ENCODE peak calls at places on chromosomes 4 and X, in nine cellular contexts. One of them, this sample, is unnamed.

GRCh38 chr4:80900908-80901307 is 129.6 kb upstream of the BMP3 start:
- DNase-seq in neural progenitor cell: no peak
- DNase-seq in H9: no peak
- DNase-seq in kidney: no peak
- DNase-seq in K562: no peak
- DNase-seq in endodermal cell: no peak
- DNase-seq in mesenchymal stem cell: no peak
- DNase-seq in IMR-90: no peak
- DNase-seq in colonic mucosa: no peak
- DNase-seq in this sample: no peak

GRCh38 chrX:53089224-53089842 is 4.6 kb upstream of the KANTR start:
- DNase-seq in neural progenitor cell: peak; percentile 52
- DNase-seq in H9: no peak
- DNase-seq in kidney: no peak
- DNase-seq in K562: peak; percentile 42
- DNase-seq in endodermal cell: no peak
- DNase-seq in mesenchymal stem cell: peak; percentile 70
- DNase-seq in IMR-90: peak; percentile 68
- DNase-seq in colonic mucosa: peak; percentile 60
- DNase-seq in this sample: peak; percentile 76

GRCh38 chrX:27890611-27891010 is 82.8 kb downstream of the MAGEB10 start:
- DNase-seq in neural progenitor cell: no peak
- DNase-seq in H9: no peak
- DNase-seq in kidney: no peak
- DNase-seq in K562: no peak
- DNase-seq in endodermal cell: no peak
- DNase-seq in mesenchymal stem cell: peak; percentile 49
- DNase-seq in IMR-90: peak; percentile 82
- DNase-seq in colonic mucosa: no peak
- DNase-seq in this sample: peak; percentile 22

GRCh38 chrX:39196192-39197102 is 395.2 kb downstream of the MID1IP1 start:
- DNase-seq in neural progenitor cell: no peak
- DNase-seq in H9: no peak
- DNase-seq in kidney: no peak
- DNase-seq in K562: peak; percentile 31
- DNase-seq in endodermal cell: peak; percentile 54
- DNase-seq in mesenchymal stem cell: peak; percentile 70
- DNase-seq in IMR-90: peak; percentile 2
- DNase-seq in colonic mucosa: no peak
- DNase-seq in this sample: peak; percentile 72

GRCh38 chr4:186725422-186726149 is 1.9 kb upstream of the FAT1 start:
- DNase-seq in neural progenitor cell: peak; percentile 86
- DNase-seq in H9: peak; percentile 70
- DNase-seq in kidney: peak; percentile 89
- DNase-seq in K562: peak; percentile 59
- DNase-seq in endodermal cell: peak; percentile 88
- DNase-seq in mesenchymal stem cell: peak; percentile 89
- DNase-seq in IMR-90: peak; percentile 88
- DNase-seq in colonic mucosa: peak; percentile 87
- DNase-seq in this sample: peak; percentile 93

GRCh38 chr4:120443111-120443510 is 376.5 kb upstream of the MAD2L1 start:
- DNase-seq in neural progenitor cell: no peak
- DNase-seq in H9: no peak
- DNase-seq in kidney: no peak
- DNase-seq in K562: no peak
- DNase-seq in endodermal cell: no peak
- DNase-seq in mesenchymal stem cell: no peak
- DNase-seq in IMR-90: no peak
- DNase-seq in colonic mucosa: no peak
- DNase-seq in this sample: peak; percentile 57

GRCh38 chr4:164949448-164950118 is 27.9 kb downstream of the TRIM61 start:
- DNase-seq in neural progenitor cell: peak; percentile 62
- DNase-seq in H9: peak; percentile 62
- DNase-seq in kidney: no peak
- DNase-seq in K562: no peak
- DNase-seq in endodermal cell: peak; percentile 83
- DNase-seq in mesenchymal stem cell: no peak
- DNase-seq in IMR-90: no peak
- DNase-seq in colonic mucosa: no peak
- DNase-seq in this sample: peak; percentile 50

GRCh38 chr4:169428376-169428775 is 157.6 kb upstream of the SH3RF1 start:
- DNase-seq in neural progenitor cell: no peak
- DNase-seq in H9: no peak
- DNase-seq in kidney: no peak
- DNase-seq in K562: no peak
- DNase-seq in endodermal cell: no peak
- DNase-seq in mesenchymal stem cell: peak; percentile 8
- DNase-seq in IMR-90: no peak
- DNase-seq in colonic mucosa: no peak
- DNase-seq in this sample: no peak

GRCh38 chr4:2284161-2284933 is 22.4 kb upstream of the MXD4 start:
- DNase-seq in neural progenitor cell: no peak
- DNase-seq in H9: no peak
- DNase-seq in kidney: peak; percentile 43
- DNase-seq in K562: no peak
- DNase-seq in endodermal cell: no peak
- DNase-seq in mesenchymal stem cell: no peak
- DNase-seq in IMR-90: no peak
- DNase-seq in colonic mucosa: no peak
- DNase-seq in this sample: no peak

GRCh38 chrX:2696698-2697215 is 5.7 kb downstream of the CD99 start:
- DNase-seq in neural progenitor cell: no peak
- DNase-seq in H9: no peak
- DNase-seq in kidney: no peak
- DNase-seq in K562: no peak
- DNase-seq in endodermal cell: no peak
- DNase-seq in mesenchymal stem cell: peak; percentile 90
- DNase-seq in IMR-90: peak; percentile 90
- DNase-seq in colonic mucosa: no peak
- DNase-seq in this sample: peak; percentile 96

GRCh38 chr4:113943863-113944262 is 35.6 kb downstream of the ARSJ start:
- DNase-seq in neural progenitor cell: no peak
- DNase-seq in H9: no peak
- DNase-seq in kidney: no peak
- DNase-seq in K562: no peak
- DNase-seq in endodermal cell: no peak
- DNase-seq in mesenchymal stem cell: no peak
- DNase-seq in IMR-90: peak; percentile 50
- DNase-seq in colonic mucosa: no peak
- DNase-seq in this sample: peak; percentile 58

GRCh38 chr4:121408-122084 is 2.8 kb upstream of the ZNF718 start:
- DNase-seq in neural progenitor cell: no peak
- DNase-seq in H9: no peak
- DNase-seq in kidney: no peak
- DNase-seq in K562: no peak
- DNase-seq in endodermal cell: no peak
- DNase-seq in mesenchymal stem cell: no peak
- DNase-seq in IMR-90: no peak
- DNase-seq in colonic mucosa: no peak
- DNase-seq in this sample: no peak

GRCh38 chrX:148298737-148299136 is 201.7 kb upstream of the AFF2 start:
- DNase-seq in neural progenitor cell: no peak
- DNase-seq in H9: no peak
- DNase-seq in kidney: no peak
- DNase-seq in K562: no peak
- DNase-seq in endodermal cell: no peak
- DNase-seq in mesenchymal stem cell: no peak
- DNase-seq in IMR-90: no peak
- DNase-seq in colonic mucosa: no peak
- DNase-seq in this sample: peak; percentile 76

GRCh38 chr4:45172636-45173035 is 446.3 kb upstream of the GNPDA2 start:
- DNase-seq in neural progenitor cell: peak; percentile 33
- DNase-seq in H9: peak; percentile 42
- DNase-seq in kidney: peak; percentile 41
- DNase-seq in K562: no peak
- DNase-seq in endodermal cell: peak; percentile 76
- DNase-seq in mesenchymal stem cell: no peak
- DNase-seq in IMR-90: no peak
- DNase-seq in colonic mucosa: no peak
- DNase-seq in this sample: no peak

GRCh38 chr4:99587803-99588202 is 13.2 kb downstream of the MTTP start:
- DNase-seq in neural progenitor cell: no peak
- DNase-seq in H9: no peak
- DNase-seq in kidney: no peak
- DNase-seq in K562: no peak
- DNase-seq in endodermal cell: no peak
- DNase-seq in mesenchymal stem cell: no peak
- DNase-seq in IMR-90: no peak
- DNase-seq in colonic mucosa: no peak
- DNase-seq in this sample: no peak

GRCh38 chr4:107825072-107825789 is 499 bp downstream of the SGMS2 start:
- DNase-seq in neural progenitor cell: peak; percentile 75
- DNase-seq in H9: peak; percentile 48
- DNase-seq in kidney: peak; percentile 87
- DNase-seq in K562: no peak
- DNase-seq in endodermal cell: peak; percentile 82
- DNase-seq in mesenchymal stem cell: peak; percentile 64
- DNase-seq in IMR-90: peak; percentile 39
- DNase-seq in colonic mucosa: peak; percentile 61
- DNase-seq in this sample: peak; percentile 78

GRCh38 chrX:104482757-104483156 is 83.2 kb upstream of the IL1RAPL2 start:
- DNase-seq in neural progenitor cell: no peak
- DNase-seq in H9: no peak
- DNase-seq in kidney: no peak
- DNase-seq in K562: peak; percentile 5
- DNase-seq in endodermal cell: no peak
- DNase-seq in mesenchymal stem cell: peak; percentile 0
- DNase-seq in IMR-90: no peak
- DNase-seq in colonic mucosa: no peak
- DNase-seq in this sample: peak; percentile 1

DNA sequence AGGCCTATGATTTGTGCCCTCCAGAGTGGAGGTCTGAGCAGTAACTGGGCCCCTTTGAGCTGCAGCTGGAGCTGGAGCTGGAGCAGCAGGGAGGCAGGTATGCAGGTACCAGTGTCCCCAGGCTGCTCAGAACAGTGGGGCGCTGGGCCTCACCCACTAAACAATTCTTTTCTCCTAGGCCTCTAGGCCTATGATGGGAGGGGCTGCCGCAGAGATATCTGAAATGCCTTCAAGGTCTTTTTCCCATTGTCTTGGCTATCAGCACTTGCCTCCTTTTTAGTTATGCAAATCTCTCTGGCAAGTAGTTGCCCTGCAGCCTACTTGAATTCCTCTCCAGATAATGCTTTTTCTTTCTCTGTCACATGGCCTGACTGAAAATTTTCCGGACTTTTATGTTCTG is 79.7 kb upstream of the OTUD4 start:
- DNase-seq in neural progenitor cell: no peak
- DNase-seq in H9: peak; percentile 81
- DNase-seq in kidney: no peak
- DNase-seq in K562: no peak
- DNase-seq in endodermal cell: peak; percentile 79
- DNase-seq in mesenchymal stem cell: no peak
- DNase-seq in IMR-90: no peak
- DNase-seq in colonic mucosa: no peak
- DNase-seq in this sample: no peak
- H3K9ac ChIP-seq in neural progenitor cell: no peak overlapping the region
- H3K9ac ChIP-seq in H9: no peak overlapping the region
- H3K9ac ChIP-seq in kidney: no peak overlapping the region
- H3K9ac ChIP-seq in K562: no peak overlapping the region
- H3K9ac ChIP-seq in endodermal cell: no peak overlapping the region
- H3K9ac ChIP-seq in mesenchymal stem cell: no peak overlapping the region
- H3K9ac ChIP-seq in IMR-90: no peak overlapping the region
- H3K9ac ChIP-seq in colonic mucosa: no peak overlapping the region
- H3K9ac ChIP-seq in this sample: no peak overlapping the region

DNA sequence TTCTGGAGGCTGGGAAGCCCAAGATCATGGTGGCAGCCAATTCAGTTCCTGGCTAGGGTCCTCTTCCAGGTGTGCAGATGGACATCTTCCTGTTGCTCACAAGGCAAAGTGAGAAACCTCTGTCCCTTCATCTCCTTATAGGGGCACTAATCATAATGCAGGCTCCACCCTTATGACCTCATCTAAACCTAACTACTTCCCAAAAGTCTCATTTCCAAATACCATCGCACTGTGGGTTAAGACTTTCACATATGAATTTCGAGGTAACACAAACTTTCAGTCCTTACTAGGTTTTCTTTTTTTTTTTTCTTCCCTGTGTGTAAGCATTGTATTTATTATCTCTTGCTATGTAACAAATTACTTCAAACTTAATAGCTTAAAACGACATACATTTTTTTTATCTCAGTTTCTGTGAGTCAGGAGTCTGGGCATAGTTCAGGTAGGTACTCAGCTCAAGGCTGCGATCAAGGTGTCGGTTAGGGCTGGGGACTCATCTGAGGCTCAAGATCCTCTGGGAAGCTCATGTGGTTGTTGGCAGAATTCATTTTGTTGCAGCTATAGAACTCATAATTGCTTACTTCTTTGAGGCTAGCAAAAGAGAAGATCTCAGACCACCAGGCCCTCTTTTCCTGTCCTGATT is 204.7 kb upstream of the STK26 start:
- DNase-seq in neural progenitor cell: no peak
- DNase-seq in H9: no peak
- DNase-seq in kidney: no peak
- DNase-seq in K562: no peak
- DNase-seq in endodermal cell: no peak
- DNase-seq in mesenchymal stem cell: no peak
- DNase-seq in IMR-90: no peak
- DNase-seq in colonic mucosa: no peak
- DNase-seq in this sample: no peak
- H3K9ac ChIP-seq in neural progenitor cell: no peak overlapping the region
- H3K9ac ChIP-seq in H9: no peak overlapping the region
- H3K9ac ChIP-seq in kidney: no peak overlapping the region
- H3K9ac ChIP-seq in K562: no peak overlapping the region
- H3K9ac ChIP-seq in endodermal cell: no peak overlapping the region
- H3K9ac ChIP-seq in mesenchymal stem cell: no peak overlapping the region
- H3K9ac ChIP-seq in IMR-90: no peak overlapping the region
- H3K9ac ChIP-seq in colonic mucosa: no peak overlapping the region
- H3K9ac ChIP-seq in this sample: no peak overlapping the region

GRCh38 chr4:150308824-150309472 is 230.7 kb downstream of the DCLK2 start:
- DNase-seq in neural progenitor cell: no peak
- DNase-seq in H9: no peak
- DNase-seq in kidney: no peak
- DNase-seq in K562: no peak
- DNase-seq in endodermal cell: no peak
- DNase-seq in mesenchymal stem cell: peak; percentile 40
- DNase-seq in IMR-90: peak; percentile 80
- DNase-seq in colonic mucosa: no peak
- DNase-seq in this sample: peak; percentile 74
- H3K9ac ChIP-seq in neural progenitor cell: no peak overlapping the region
- H3K9ac ChIP-seq in H9: no peak overlapping the region
- H3K9ac ChIP-seq in kidney: no peak overlapping the region
- H3K9ac ChIP-seq in K562: no peak overlapping the region
- H3K9ac ChIP-seq in endodermal cell: no peak overlapping the region
- H3K9ac ChIP-seq in mesenchymal stem cell: no peak overlapping the region
- H3K9ac ChIP-seq in IMR-90: no peak overlapping the region
- H3K9ac ChIP-seq in colonic mucosa: no peak overlapping the region
- H3K9ac ChIP-seq in this sample: no peak overlapping the region

DNA sequence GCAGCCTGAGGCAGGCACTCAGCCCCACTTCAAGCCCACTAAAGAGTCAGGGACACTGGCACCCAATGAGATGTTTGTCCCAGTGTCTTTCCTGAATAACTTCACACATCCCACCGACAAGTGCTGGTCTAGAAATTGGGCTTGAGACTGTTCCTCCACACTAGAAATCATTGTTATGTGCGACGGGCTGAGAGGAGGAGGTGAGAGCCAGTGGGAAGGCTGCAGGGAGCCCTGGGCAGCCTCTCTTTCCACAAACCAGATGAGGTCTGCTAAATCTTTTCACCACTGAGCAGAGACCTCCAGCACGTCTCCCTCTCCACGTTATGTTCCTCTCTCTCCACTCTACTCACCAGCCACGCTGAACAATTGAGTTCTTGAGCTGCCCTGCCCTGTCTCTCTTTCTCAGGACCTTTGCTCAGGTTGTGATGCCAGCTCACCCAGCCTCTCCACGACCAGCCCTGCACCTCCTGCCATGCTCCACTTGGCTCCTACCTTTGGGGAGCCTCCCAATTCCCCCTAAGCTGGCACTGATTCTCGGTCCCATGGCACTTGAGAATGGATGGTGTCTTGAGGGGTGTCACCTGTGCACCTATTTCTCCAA is 8.4 kb downstream of the SCD5 start:
- DNase-seq in neural progenitor cell: no peak
- DNase-seq in H9: peak; percentile 13
- DNase-seq in kidney: no peak
- DNase-seq in K562: no peak
- DNase-seq in endodermal cell: peak; percentile 45
- DNase-seq in mesenchymal stem cell: no peak
- DNase-seq in IMR-90: no peak
- DNase-seq in colonic mucosa: no peak
- DNase-seq in this sample: no peak
- H3K9ac ChIP-seq in neural progenitor cell: no peak overlapping the region
- H3K9ac ChIP-seq in H9: no peak overlapping the region
- H3K9ac ChIP-seq in kidney: no peak overlapping the region
- H3K9ac ChIP-seq in K562: no peak overlapping the region
- H3K9ac ChIP-seq in endodermal cell: no peak overlapping the region
- H3K9ac ChIP-seq in mesenchymal stem cell: no peak overlapping the region
- H3K9ac ChIP-seq in IMR-90: no peak overlapping the region
- H3K9ac ChIP-seq in colonic mucosa: no peak overlapping the region
- H3K9ac ChIP-seq in this sample: no peak overlapping the region